ENCODE peak calls at places on chromosome 6, in seven cellular contexts. One of them, this sample, is unnamed.

GRCh38 chr6:131519670-131520436 is 53.2 kb upstream of the ARG1 start:
- DNase-seq in GM23248: peak; percentile 68
- DNase-seq in iPS DF 19.7: peak; percentile 63
- DNase-seq in right lobe of liver: no peak
- DNase-seq in HTR-8/SVneo: peak; percentile 26
- DNase-seq in stimulated activated CD8-positive, alpha-beta memory T cell treated with anti-CD3 and anti-CD28 coated beads, Interleukin-12 subunit alpha, Interleukin-12 subunit beta, amount 100 ng/mL, for 4 hours: no peak
- DNase-seq in caudate nucleus: no peak
- DNase-seq in this sample: peak; percentile 38

GRCh38 chr6:148693882-148694484 is 52.8 kb upstream of the UST start:
- DNase-seq in GM23248: peak; percentile 4
- DNase-seq in iPS DF 19.7: no peak
- DNase-seq in right lobe of liver: no peak
- DNase-seq in HTR-8/SVneo: no peak
- DNase-seq in stimulated activated CD8-positive, alpha-beta memory T cell treated with anti-CD3 and anti-CD28 coated beads, Interleukin-12 subunit alpha, Interleukin-12 subunit beta, amount 100 ng/mL, for 4 hours: no peak
- DNase-seq in caudate nucleus: no peak
- DNase-seq in this sample: no peak

GRCh38 chr6:19839788-19840187 is 2.6 kb downstream of the ID4 start:
- DNase-seq in GM23248: no peak
- DNase-seq in iPS DF 19.7: no peak
- DNase-seq in right lobe of liver: no peak
- DNase-seq in HTR-8/SVneo: no peak
- DNase-seq in stimulated activated CD8-positive, alpha-beta memory T cell treated with anti-CD3 and anti-CD28 coated beads, Interleukin-12 subunit alpha, Interleukin-12 subunit beta, amount 100 ng/mL, for 4 hours: no peak
- DNase-seq in caudate nucleus: no peak
- DNase-seq in this sample: no peak

GRCh38 chr6:133632206-133632605 is 256.7 kb upstream of the TCF21 start:
- DNase-seq in GM23248: peak; percentile 79
- DNase-seq in iPS DF 19.7: no peak
- DNase-seq in right lobe of liver: no peak
- DNase-seq in HTR-8/SVneo: no peak
- DNase-seq in stimulated activated CD8-positive, alpha-beta memory T cell treated with anti-CD3 and anti-CD28 coated beads, Interleukin-12 subunit alpha, Interleukin-12 subunit beta, amount 100 ng/mL, for 4 hours: no peak
- DNase-seq in caudate nucleus: no peak
- DNase-seq in this sample: no peak

GRCh38 chr6:37242429-37243052 is 15.0 kb upstream of the TBC1D22B start:
- DNase-seq in GM23248: peak; percentile 97
- DNase-seq in iPS DF 19.7: no peak
- DNase-seq in right lobe of liver: no peak
- DNase-seq in HTR-8/SVneo: peak; percentile 79
- DNase-seq in stimulated activated CD8-positive, alpha-beta memory T cell treated with anti-CD3 and anti-CD28 coated beads, Interleukin-12 subunit alpha, Interleukin-12 subunit beta, amount 100 ng/mL, for 4 hours: no peak
- DNase-seq in caudate nucleus: no peak
- DNase-seq in this sample: no peak

GRCh38 chr6:96743496-96743895 is 93.8 kb downstream of the GPR63 start:
- DNase-seq in GM23248: no peak
- DNase-seq in iPS DF 19.7: no peak
- DNase-seq in right lobe of liver: no peak
- DNase-seq in HTR-8/SVneo: no peak
- DNase-seq in stimulated activated CD8-positive, alpha-beta memory T cell treated with anti-CD3 and anti-CD28 coated beads, Interleukin-12 subunit alpha, Interleukin-12 subunit beta, amount 100 ng/mL, for 4 hours: no peak
- DNase-seq in caudate nucleus: no peak
- DNase-seq in this sample: no peak

GRCh38 chr6:100274147-100274546 is 190.6 kb downstream of the SIM1 start:
- DNase-seq in GM23248: no peak
- DNase-seq in iPS DF 19.7: no peak
- DNase-seq in right lobe of liver: no peak
- DNase-seq in HTR-8/SVneo: no peak
- DNase-seq in stimulated activated CD8-positive, alpha-beta memory T cell treated with anti-CD3 and anti-CD28 coated beads, Interleukin-12 subunit alpha, Interleukin-12 subunit beta, amount 100 ng/mL, for 4 hours: no peak
- DNase-seq in caudate nucleus: no peak
- DNase-seq in this sample: no peak

GRCh38 chr6:151060742-151061100 is 179.0 kb upstream of the AKAP12 start:
- DNase-seq in GM23248: no peak
- DNase-seq in iPS DF 19.7: no peak
- DNase-seq in right lobe of liver: no peak
- DNase-seq in HTR-8/SVneo: no peak
- DNase-seq in stimulated activated CD8-positive, alpha-beta memory T cell treated with anti-CD3 and anti-CD28 coated beads, Interleukin-12 subunit alpha, Interleukin-12 subunit beta, amount 100 ng/mL, for 4 hours: no peak
- DNase-seq in caudate nucleus: no peak
- DNase-seq in this sample: no peak

GRCh38 chr6:52293067-52293466 is 8.5 kb upstream of the MCM3 start:
- DNase-seq in GM23248: no peak
- DNase-seq in iPS DF 19.7: no peak
- DNase-seq in right lobe of liver: no peak
- DNase-seq in HTR-8/SVneo: no peak
- DNase-seq in stimulated activated CD8-positive, alpha-beta memory T cell treated with anti-CD3 and anti-CD28 coated beads, Interleukin-12 subunit alpha, Interleukin-12 subunit beta, amount 100 ng/mL, for 4 hours: no peak
- DNase-seq in caudate nucleus: no peak
- DNase-seq in this sample: no peak

GRCh38 chr6:108117427-108118358 is 43.2 kb upstream of the OSTM1 start:
- DNase-seq in GM23248: peak; percentile 41
- DNase-seq in iPS DF 19.7: no peak
- DNase-seq in right lobe of liver: peak; percentile 56
- DNase-seq in HTR-8/SVneo: no peak
- DNase-seq in stimulated activated CD8-positive, alpha-beta memory T cell treated with anti-CD3 and anti-CD28 coated beads, Interleukin-12 subunit alpha, Interleukin-12 subunit beta, amount 100 ng/mL, for 4 hours: no peak
- DNase-seq in caudate nucleus: no peak
- DNase-seq in this sample: peak; percentile 63

GRCh38 chr6:64034331-64034730 is 398.7 kb downstream of the PHF3 start:
- DNase-seq in GM23248: no peak
- DNase-seq in iPS DF 19.7: no peak
- DNase-seq in right lobe of liver: no peak
- DNase-seq in HTR-8/SVneo: no peak
- DNase-seq in stimulated activated CD8-positive, alpha-beta memory T cell treated with anti-CD3 and anti-CD28 coated beads, Interleukin-12 subunit alpha, Interleukin-12 subunit beta, amount 100 ng/mL, for 4 hours: no peak
- DNase-seq in caudate nucleus: no peak
- DNase-seq in this sample: no peak

GRCh38 chr6:39217177-39217864 is 12.0 kb downstream of the KCNK5 start:
- DNase-seq in GM23248: no peak
- DNase-seq in iPS DF 19.7: no peak
- DNase-seq in right lobe of liver: no peak
- DNase-seq in HTR-8/SVneo: no peak
- DNase-seq in stimulated activated CD8-positive, alpha-beta memory T cell treated with anti-CD3 and anti-CD28 coated beads, Interleukin-12 subunit alpha, Interleukin-12 subunit beta, amount 100 ng/mL, for 4 hours: no peak
- DNase-seq in caudate nucleus: no peak
- DNase-seq in this sample: no peak

GRCh38 chr6:127119361-127120108 is 1.1 kb downstream of the RSPO3 start:
- DNase-seq in GM23248: peak; percentile 69
- DNase-seq in iPS DF 19.7: no peak
- DNase-seq in right lobe of liver: peak; percentile 21
- DNase-seq in HTR-8/SVneo: no peak
- DNase-seq in stimulated activated CD8-positive, alpha-beta memory T cell treated with anti-CD3 and anti-CD28 coated beads, Interleukin-12 subunit alpha, Interleukin-12 subunit beta, amount 100 ng/mL, for 4 hours: no peak
- DNase-seq in caudate nucleus: no peak
- DNase-seq in this sample: no peak

GRCh38 chr6:30075094-30075986 is at the start of gene RNF39:
- DNase-seq in GM23248: peak; percentile 29
- DNase-seq in iPS DF 19.7: no peak
- DNase-seq in right lobe of liver: peak; percentile 29
- DNase-seq in HTR-8/SVneo: no peak
- DNase-seq in stimulated activated CD8-positive, alpha-beta memory T cell treated with anti-CD3 and anti-CD28 coated beads, Interleukin-12 subunit alpha, Interleukin-12 subunit beta, amount 100 ng/mL, for 4 hours: no peak
- DNase-seq in caudate nucleus: no peak
- DNase-seq in this sample: no peak

GRCh38 chr6:52361945-52362442 is at the start of gene PAQR8:
- DNase-seq in GM23248: peak; percentile 84
- DNase-seq in iPS DF 19.7: no peak
- DNase-seq in right lobe of liver: peak; percentile 84
- DNase-seq in HTR-8/SVneo: peak; percentile 84
- DNase-seq in stimulated activated CD8-positive, alpha-beta memory T cell treated with anti-CD3 and anti-CD28 coated beads, Interleukin-12 subunit alpha, Interleukin-12 subunit beta, amount 100 ng/mL, for 4 hours: peak; percentile 79
- DNase-seq in caudate nucleus: peak; percentile 83
- DNase-seq in this sample: peak; percentile 93

GRCh38 chr6:161079566-161080262 is 88.1 kb downstream of the MAP3K4 start:
- DNase-seq in GM23248: peak; percentile 94
- DNase-seq in iPS DF 19.7: no peak
- DNase-seq in right lobe of liver: no peak
- DNase-seq in HTR-8/SVneo: peak; percentile 34
- DNase-seq in stimulated activated CD8-positive, alpha-beta memory T cell treated with anti-CD3 and anti-CD28 coated beads, Interleukin-12 subunit alpha, Interleukin-12 subunit beta, amount 100 ng/mL, for 4 hours: peak; percentile 34
- DNase-seq in caudate nucleus: no peak
- DNase-seq in this sample: no peak

GRCh38 chr6:15113587-15113986 is 132.3 kb upstream of the JARID2 start:
- DNase-seq in GM23248: no peak
- DNase-seq in iPS DF 19.7: no peak
- DNase-seq in right lobe of liver: no peak
- DNase-seq in HTR-8/SVneo: no peak
- DNase-seq in stimulated activated CD8-positive, alpha-beta memory T cell treated with anti-CD3 and anti-CD28 coated beads, Interleukin-12 subunit alpha, Interleukin-12 subunit beta, amount 100 ng/mL, for 4 hours: no peak
- DNase-seq in caudate nucleus: no peak
- DNase-seq in this sample: no peak

GRCh38 chr6:11413728-11414127 is 123.8 kb upstream of the TMEM170B start:
- DNase-seq in GM23248: peak; percentile 77
- DNase-seq in iPS DF 19.7: no peak
- DNase-seq in right lobe of liver: no peak
- DNase-seq in HTR-8/SVneo: no peak
- DNase-seq in stimulated activated CD8-positive, alpha-beta memory T cell treated with anti-CD3 and anti-CD28 coated beads, Interleukin-12 subunit alpha, Interleukin-12 subunit beta, amount 100 ng/mL, for 4 hours: no peak
- DNase-seq in caudate nucleus: no peak
- DNase-seq in this sample: no peak

GRCh38 chr6:169220068-169220964 is 33.3 kb downstream of the THBS2 start:
- DNase-seq in GM23248: no peak
- DNase-seq in iPS DF 19.7: no peak
- DNase-seq in right lobe of liver: no peak
- DNase-seq in HTR-8/SVneo: no peak
- DNase-seq in stimulated activated CD8-positive, alpha-beta memory T cell treated with anti-CD3 and anti-CD28 coated beads, Interleukin-12 subunit alpha, Interleukin-12 subunit beta, amount 100 ng/mL, for 4 hours: no peak
- DNase-seq in caudate nucleus: no peak
- DNase-seq in this sample: no peak

GRCh38 chr6:159800141-159800865 is at the start of gene PNLDC1:
- DNase-seq in GM23248: no peak
- DNase-seq in iPS DF 19.7: no peak
- DNase-seq in right lobe of liver: no peak
- DNase-seq in HTR-8/SVneo: no peak
- DNase-seq in stimulated activated CD8-positive, alpha-beta memory T cell treated with anti-CD3 and anti-CD28 coated beads, Interleukin-12 subunit alpha, Interleukin-12 subunit beta, amount 100 ng/mL, for 4 hours: no peak
- DNase-seq in caudate nucleus: no peak
- DNase-seq in this sample: no peak

GRCh38 chr6:104789770-104790190 is 69.9 kb downstream of the HACE1 start:
- DNase-seq in GM23248: peak; percentile 69
- DNase-seq in iPS DF 19.7: no peak
- DNase-seq in right lobe of liver: no peak
- DNase-seq in HTR-8/SVneo: peak; percentile 32
- DNase-seq in stimulated activated CD8-positive, alpha-beta memory T cell treated with anti-CD3 and anti-CD28 coated beads, Interleukin-12 subunit alpha, Interleukin-12 subunit beta, amount 100 ng/mL, for 4 hours: no peak
- DNase-seq in caudate nucleus: no peak
- DNase-seq in this sample: no peak

GRCh38 chr6:124613050-124613449 is 349.2 kb upstream of the RNF217 start:
- DNase-seq in GM23248: no peak
- DNase-seq in iPS DF 19.7: no peak
- DNase-seq in right lobe of liver: no peak
- DNase-seq in HTR-8/SVneo: no peak
- DNase-seq in stimulated activated CD8-positive, alpha-beta memory T cell treated with anti-CD3 and anti-CD28 coated beads, Interleukin-12 subunit alpha, Interleukin-12 subunit beta, amount 100 ng/mL, for 4 hours: no peak
- DNase-seq in caudate nucleus: no peak
- DNase-seq in this sample: no peak

GRCh38 chr6:766625-767024 is 73.7 kb upstream of the EXOC2 start:
- DNase-seq in GM23248: peak; percentile 10
- DNase-seq in iPS DF 19.7: no peak
- DNase-seq in right lobe of liver: no peak
- DNase-seq in HTR-8/SVneo: no peak
- DNase-seq in stimulated activated CD8-positive, alpha-beta memory T cell treated with anti-CD3 and anti-CD28 coated beads, Interleukin-12 subunit alpha, Interleukin-12 subunit beta, amount 100 ng/mL, for 4 hours: no peak
- DNase-seq in caudate nucleus: no peak
- DNase-seq in this sample: no peak

GRCh38 chr6:157976345-157977175 is 5.1 kb upstream of the SYNJ2 start:
- DNase-seq in GM23248: no peak
- DNase-seq in iPS DF 19.7: no peak
- DNase-seq in right lobe of liver: no peak
- DNase-seq in HTR-8/SVneo: no peak
- DNase-seq in stimulated activated CD8-positive, alpha-beta memory T cell treated with anti-CD3 and anti-CD28 coated beads, Interleukin-12 subunit alpha, Interleukin-12 subunit beta, amount 100 ng/mL, for 4 hours: no peak
- DNase-seq in caudate nucleus: no peak
- DNase-seq in this sample: no peak

GRCh38 chr6:13327691-13328075 is 654 bp downstream of the TBC1D7 start:
- DNase-seq in GM23248: peak; percentile 33
- DNase-seq in iPS DF 19.7: no peak
- DNase-seq in right lobe of liver: no peak
- DNase-seq in HTR-8/SVneo: no peak
- DNase-seq in stimulated activated CD8-positive, alpha-beta memory T cell treated with anti-CD3 and anti-CD28 coated beads, Interleukin-12 subunit alpha, Interleukin-12 subunit beta, amount 100 ng/mL, for 4 hours: no peak
- DNase-seq in caudate nucleus: no peak
- DNase-seq in this sample: no peak

GRCh38 chr6:163536770-163537169 is 122.3 kb downstream of the QKI start:
- DNase-seq in GM23248: peak; percentile 40
- DNase-seq in iPS DF 19.7: no peak
- DNase-seq in right lobe of liver: no peak
- DNase-seq in HTR-8/SVneo: no peak
- DNase-seq in stimulated activated CD8-positive, alpha-beta memory T cell treated with anti-CD3 and anti-CD28 coated beads, Interleukin-12 subunit alpha, Interleukin-12 subunit beta, amount 100 ng/mL, for 4 hours: no peak
- DNase-seq in caudate nucleus: no peak
- DNase-seq in this sample: no peak

GRCh38 chr6:72953901-72954494 is 271.3 kb downstream of the KHDC1L start:
- DNase-seq in GM23248: peak; percentile 32
- DNase-seq in iPS DF 19.7: no peak
- DNase-seq in right lobe of liver: no peak
- DNase-seq in HTR-8/SVneo: no peak
- DNase-seq in stimulated activated CD8-positive, alpha-beta memory T cell treated with anti-CD3 and anti-CD28 coated beads, Interleukin-12 subunit alpha, Interleukin-12 subunit beta, amount 100 ng/mL, for 4 hours: no peak
- DNase-seq in caudate nucleus: no peak
- DNase-seq in this sample: no peak

GRCh38 chr6:159691133-159691962 is 1.7 kb downstream of the SOD2 start:
- DNase-seq in GM23248: peak; percentile 86
- DNase-seq in iPS DF 19.7: no peak
- DNase-seq in right lobe of liver: no peak
- DNase-seq in HTR-8/SVneo: peak; percentile 53
- DNase-seq in stimulated activated CD8-positive, alpha-beta memory T cell treated with anti-CD3 and anti-CD28 coated beads, Interleukin-12 subunit alpha, Interleukin-12 subunit beta, amount 100 ng/mL, for 4 hours: no peak
- DNase-seq in caudate nucleus: no peak
- DNase-seq in this sample: no peak

GRCh38 chr6:40164345-40164755 is 230.1 kb upstream of the MOCS1 start:
- DNase-seq in GM23248: no peak
- DNase-seq in iPS DF 19.7: peak; percentile 64
- DNase-seq in right lobe of liver: no peak
- DNase-seq in HTR-8/SVneo: peak; percentile 12
- DNase-seq in stimulated activated CD8-positive, alpha-beta memory T cell treated with anti-CD3 and anti-CD28 coated beads, Interleukin-12 subunit alpha, Interleukin-12 subunit beta, amount 100 ng/mL, for 4 hours: no peak
- DNase-seq in caudate nucleus: peak; percentile 6
- DNase-seq in this sample: no peak

GRCh38 chr6:48615041-48615440 is 504.0 kb upstream of the PTCHD4 start:
- DNase-seq in GM23248: peak; percentile 4
- DNase-seq in iPS DF 19.7: no peak
- DNase-seq in right lobe of liver: no peak
- DNase-seq in HTR-8/SVneo: no peak
- DNase-seq in stimulated activated CD8-positive, alpha-beta memory T cell treated with anti-CD3 and anti-CD28 coated beads, Interleukin-12 subunit alpha, Interleukin-12 subunit beta, amount 100 ng/mL, for 4 hours: no peak
- DNase-seq in caudate nucleus: no peak
- DNase-seq in this sample: no peak

GRCh38 chr6:109172096-109172495 is 76.8 kb downstream of the CEP57L1 start:
- DNase-seq in GM23248: no peak
- DNase-seq in iPS DF 19.7: no peak
- DNase-seq in right lobe of liver: no peak
- DNase-seq in HTR-8/SVneo: no peak
- DNase-seq in stimulated activated CD8-positive, alpha-beta memory T cell treated with anti-CD3 and anti-CD28 coated beads, Interleukin-12 subunit alpha, Interleukin-12 subunit beta, amount 100 ng/mL, for 4 hours: no peak
- DNase-seq in caudate nucleus: no peak
- DNase-seq in this sample: no peak

GRCh38 chr6:14286144-14286543 is 168.6 kb downstream of the CD83 start:
- DNase-seq in GM23248: peak; percentile 86
- DNase-seq in iPS DF 19.7: no peak
- DNase-seq in right lobe of liver: no peak
- DNase-seq in HTR-8/SVneo: peak; percentile 84
- DNase-seq in stimulated activated CD8-positive, alpha-beta memory T cell treated with anti-CD3 and anti-CD28 coated beads, Interleukin-12 subunit alpha, Interleukin-12 subunit beta, amount 100 ng/mL, for 4 hours: no peak
- DNase-seq in caudate nucleus: no peak
- DNase-seq in this sample: no peak

GRCh38 chr6:77313595-77313994 is 149.7 kb downstream of the HTR1B start:
- DNase-seq in GM23248: no peak
- DNase-seq in iPS DF 19.7: no peak
- DNase-seq in right lobe of liver: no peak
- DNase-seq in HTR-8/SVneo: no peak
- DNase-seq in stimulated activated CD8-positive, alpha-beta memory T cell treated with anti-CD3 and anti-CD28 coated beads, Interleukin-12 subunit alpha, Interleukin-12 subunit beta, amount 100 ng/mL, for 4 hours: no peak
- DNase-seq in caudate nucleus: no peak
- DNase-seq in this sample: no peak

GRCh38 chr6:31180500-31180899 is 10.0 kb upstream of the POU5F1 start:
- DNase-seq in GM23248: no peak
- DNase-seq in iPS DF 19.7: no peak
- DNase-seq in right lobe of liver: peak; percentile 44
- DNase-seq in HTR-8/SVneo: no peak
- DNase-seq in stimulated activated CD8-positive, alpha-beta memory T cell treated with anti-CD3 and anti-CD28 coated beads, Interleukin-12 subunit alpha, Interleukin-12 subunit beta, amount 100 ng/mL, for 4 hours: no peak
- DNase-seq in caudate nucleus: peak; percentile 54
- DNase-seq in this sample: peak; percentile 28

GRCh38 chr6:162727347-162728176 is at the start of the genes PACRG and PRKN:
- DNase-seq in GM23248: peak; percentile 99
- DNase-seq in iPS DF 19.7: peak; percentile 93
- DNase-seq in right lobe of liver: peak; percentile 99
- DNase-seq in HTR-8/SVneo: peak; percentile 94
- DNase-seq in stimulated activated CD8-positive, alpha-beta memory T cell treated with anti-CD3 and anti-CD28 coated beads, Interleukin-12 subunit alpha, Interleukin-12 subunit beta, amount 100 ng/mL, for 4 hours: peak; percentile 94
- DNase-seq in caudate nucleus: peak; percentile 98
- DNase-seq in this sample: peak; percentile 82